ENCODE peak calls at places on chromosomes 5 and 9, in five cellular contexts. One of them, this sample, is unnamed.

GRCh38 chr5:17127743-17128231 is 89.6 kb upstream of the BASP1 start:
- DNase-seq in spleen: no peak
- DNase-seq in sigmoid colon: no peak
- DNase-seq in prostate gland: no peak
- DNase-seq in H54: peak; percentile 78
- DNase-seq in this sample: no peak

GRCh38 chr5:108739906-108740305 is 7.8 kb upstream of the FER start:
- DNase-seq in spleen: no peak
- DNase-seq in sigmoid colon: no peak
- DNase-seq in prostate gland: no peak
- DNase-seq in H54: no peak
- DNase-seq in this sample: no peak

GRCh38 chr5:3619584-3619983 is 24.0 kb downstream of the IRX1 start:
- DNase-seq in spleen: no peak
- DNase-seq in sigmoid colon: no peak
- DNase-seq in prostate gland: no peak
- DNase-seq in H54: no peak
- DNase-seq in this sample: no peak

GRCh38 chr9:70352802-70353201 is 61.7 kb downstream of the KLF9 start:
- DNase-seq in spleen: no peak
- DNase-seq in sigmoid colon: no peak
- DNase-seq in prostate gland: no peak
- DNase-seq in H54: no peak
- DNase-seq in this sample: no peak

GRCh38 chr5:135242496-135243193 is 156.4 kb downstream of the MACROH2A1 start:
- DNase-seq in spleen: no peak
- DNase-seq in sigmoid colon: peak; percentile 92
- DNase-seq in prostate gland: no peak
- DNase-seq in H54: no peak
- DNase-seq in this sample: peak; percentile 90

GRCh38 chr9:108953983-108954574 is 19.9 kb downstream of the ABITRAM start:
- DNase-seq in spleen: no peak
- DNase-seq in sigmoid colon: no peak
- DNase-seq in prostate gland: no peak
- DNase-seq in H54: no peak
- DNase-seq in this sample: no peak

GRCh38 chr5:79186021-79186420 is 49.9 kb upstream of the JMY start:
- DNase-seq in spleen: no peak
- DNase-seq in sigmoid colon: no peak
- DNase-seq in prostate gland: no peak
- DNase-seq in H54: no peak
- DNase-seq in this sample: no peak

GRCh38 chr9:137550958-137551655 is 572 bp upstream of the MRPL41 start:
- DNase-seq in spleen: peak; percentile 92
- DNase-seq in sigmoid colon: no peak
- DNase-seq in prostate gland: peak; percentile 36
- DNase-seq in H54: peak; percentile 97
- DNase-seq in this sample: peak; percentile 50

GRCh38 chr9:83435301-83435700 is 102.9 kb downstream of the FRMD3 start:
- DNase-seq in spleen: no peak
- DNase-seq in sigmoid colon: no peak
- DNase-seq in prostate gland: no peak
- DNase-seq in H54: no peak
- DNase-seq in this sample: no peak

GRCh38 chr5:34728236-34728635 is 72.1 kb downstream of the RAI14 start:
- DNase-seq in spleen: no peak
- DNase-seq in sigmoid colon: no peak
- DNase-seq in prostate gland: no peak
- DNase-seq in H54: no peak
- DNase-seq in this sample: no peak

GRCh38 chr9:83304686-83305085 is 233.5 kb downstream of the FRMD3 start:
- DNase-seq in spleen: no peak
- DNase-seq in sigmoid colon: peak; percentile 93
- DNase-seq in prostate gland: peak; percentile 71
- DNase-seq in H54: no peak
- DNase-seq in this sample: peak; percentile 56

GRCh38 chr5:102782245-102782872 is 27.3 kb downstream of the PAM start:
- DNase-seq in spleen: no peak
- DNase-seq in sigmoid colon: no peak
- DNase-seq in prostate gland: no peak
- DNase-seq in H54: no peak
- DNase-seq in this sample: no peak

GRCh38 chr9:117160254-117160653 is 254.6 kb downstream of the ASTN2 start:
- DNase-seq in spleen: no peak
- DNase-seq in sigmoid colon: no peak
- DNase-seq in prostate gland: no peak
- DNase-seq in H54: no peak
- DNase-seq in this sample: no peak

GRCh38 chr5:56155085-56155484 is 78.0 kb downstream of the ANKRD55 start:
- DNase-seq in spleen: no peak
- DNase-seq in sigmoid colon: no peak
- DNase-seq in prostate gland: no peak
- DNase-seq in H54: no peak
- DNase-seq in this sample: no peak

GRCh38 chr5:33994845-33995244 is 10.4 kb upstream of the SLC45A2 start:
- DNase-seq in spleen: no peak
- DNase-seq in sigmoid colon: no peak
- DNase-seq in prostate gland: no peak
- DNase-seq in H54: no peak
- DNase-seq in this sample: no peak

GRCh38 chr9:16154570-16155078 is 601.8 kb downstream of the CCDC171 start:
- DNase-seq in spleen: no peak
- DNase-seq in sigmoid colon: no peak
- DNase-seq in prostate gland: peak; percentile 30
- DNase-seq in H54: no peak
- DNase-seq in this sample: no peak

GRCh38 chr5:168366124-168366523 is 74.7 kb downstream of the WWC1 start:
- DNase-seq in spleen: no peak
- DNase-seq in sigmoid colon: no peak
- DNase-seq in prostate gland: no peak
- DNase-seq in H54: peak; percentile 64
- DNase-seq in this sample: no peak

GRCh38 chr5:41270423-41271251 is 57.3 kb upstream of the C6 start:
- DNase-seq in spleen: no peak
- DNase-seq in sigmoid colon: peak; percentile 71
- DNase-seq in prostate gland: no peak
- DNase-seq in H54: peak; percentile 6
- DNase-seq in this sample: no peak

GRCh38 chr9:78046120-78046519 is 14.5 kb upstream of the GNAQ start:
- DNase-seq in spleen: no peak
- DNase-seq in sigmoid colon: no peak
- DNase-seq in prostate gland: no peak
- DNase-seq in H54: no peak
- DNase-seq in this sample: no peak

GRCh38 chr5:139246394-139246793 is 47.1 kb upstream of the MATR3 start:
- DNase-seq in spleen: peak; percentile 62
- DNase-seq in sigmoid colon: no peak
- DNase-seq in prostate gland: no peak
- DNase-seq in H54: peak; percentile 86
- DNase-seq in this sample: no peak

GRCh38 chr5:122704247-122705036 is 70.4 kb upstream of the SNX2 start:
- DNase-seq in spleen: no peak
- DNase-seq in sigmoid colon: no peak
- DNase-seq in prostate gland: peak; percentile 10
- DNase-seq in H54: no peak
- DNase-seq in this sample: no peak

GRCh38 chr9:31542384-31543055 is 841.9 kb upstream of the ACO1 start:
- DNase-seq in spleen: no peak
- DNase-seq in sigmoid colon: peak; percentile 60
- DNase-seq in prostate gland: no peak
- DNase-seq in H54: no peak
- DNase-seq in this sample: peak; percentile 41

GRCh38 chr5:152293189-152293588 is 111.9 kb downstream of the NMUR2 start:
- DNase-seq in spleen: no peak
- DNase-seq in sigmoid colon: no peak
- DNase-seq in prostate gland: no peak
- DNase-seq in H54: no peak
- DNase-seq in this sample: no peak

GRCh38 chr9:37943329-37944265 is 39.7 kb upstream of the SLC25A51 start:
- DNase-seq in spleen: no peak
- DNase-seq in sigmoid colon: no peak
- DNase-seq in prostate gland: peak; percentile 45
- DNase-seq in H54: peak; percentile 42
- DNase-seq in this sample: no peak

GRCh38 chr9:127877566-127877998 is at the start of gene AK1:
- DNase-seq in spleen: peak; percentile 86
- DNase-seq in sigmoid colon: peak; percentile 91
- DNase-seq in prostate gland: peak; percentile 75
- DNase-seq in H54: peak; percentile 85
- DNase-seq in this sample: peak; percentile 83

GRCh38 chr5:55102345-55102744 is at the start of gene GZMA:
- DNase-seq in spleen: no peak
- DNase-seq in sigmoid colon: no peak
- DNase-seq in prostate gland: no peak
- DNase-seq in H54: no peak
- DNase-seq in this sample: no peak

GRCh38 chr9:31390352-31391025 is 994.0 kb upstream of the ACO1 start:
- DNase-seq in spleen: no peak
- DNase-seq in sigmoid colon: no peak
- DNase-seq in prostate gland: no peak
- DNase-seq in H54: no peak
- DNase-seq in this sample: no peak

GRCh38 chr9:111287127-111287526 is 42.9 kb downstream of the OR2K2 start:
- DNase-seq in spleen: no peak
- DNase-seq in sigmoid colon: no peak
- DNase-seq in prostate gland: no peak
- DNase-seq in H54: peak; percentile 22
- DNase-seq in this sample: no peak

GRCh38 chr9:15584383-15584782 is 31.5 kb downstream of the CCDC171 start:
- DNase-seq in spleen: no peak
- DNase-seq in sigmoid colon: no peak
- DNase-seq in prostate gland: no peak
- DNase-seq in H54: no peak
- DNase-seq in this sample: no peak

GRCh38 chr5:124234022-124234899 is 512.2 kb downstream of the ZNF608 start:
- DNase-seq in spleen: no peak
- DNase-seq in sigmoid colon: no peak
- DNase-seq in prostate gland: no peak
- DNase-seq in H54: no peak
- DNase-seq in this sample: no peak

GRCh38 chr5:124231794-124232193 is 514.6 kb downstream of the ZNF608 start:
- DNase-seq in spleen: no peak
- DNase-seq in sigmoid colon: no peak
- DNase-seq in prostate gland: no peak
- DNase-seq in H54: no peak
- DNase-seq in this sample: no peak

GRCh38 chr5:124231240-124231639 is 515.2 kb downstream of the ZNF608 start:
- DNase-seq in spleen: no peak
- DNase-seq in sigmoid colon: no peak
- DNase-seq in prostate gland: no peak
- DNase-seq in H54: no peak
- DNase-seq in this sample: no peak

GRCh38 chr5:124230456-124230855 is 516.0 kb downstream of the ZNF608 start:
- DNase-seq in spleen: no peak
- DNase-seq in sigmoid colon: no peak
- DNase-seq in prostate gland: no peak
- DNase-seq in H54: no peak
- DNase-seq in this sample: no peak

DNA sequence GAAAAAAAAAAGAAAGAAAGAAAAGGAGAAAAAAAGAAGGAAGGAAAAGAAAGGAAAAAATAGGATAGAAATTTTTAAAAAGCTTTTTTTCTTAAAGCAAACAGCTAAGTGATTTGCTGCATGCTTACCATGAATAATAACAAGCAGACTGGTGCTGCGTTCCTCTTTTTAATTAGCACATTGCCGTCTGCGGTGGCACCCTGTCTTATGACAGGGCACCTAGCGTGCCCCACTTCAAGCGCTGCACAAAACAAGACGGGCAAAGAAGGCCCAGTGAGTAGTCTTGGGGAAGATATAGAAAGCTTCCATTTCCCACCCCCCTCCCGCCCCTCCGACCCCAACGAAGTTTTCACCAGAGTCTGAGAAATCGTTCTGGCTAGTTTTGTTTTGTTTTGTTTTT is 513.9 kb downstream of the ZNF608 start:
- DNase-seq in spleen: peak; percentile 62
- DNase-seq in sigmoid colon: no peak
- DNase-seq in prostate gland: no peak
- DNase-seq in H54: no peak
- DNase-seq in this sample: no peak
- TF ChIP-seq POLR2A in spleen: no peak
- TF ChIP-seq POLR2A in sigmoid colon: no peak
- TF ChIP-seq POLR2A in prostate gland: no peak
- TF ChIP-seq POLR2A in H54: no peak
- TF ChIP-seq POLR2A in this sample: no peak

DNA sequence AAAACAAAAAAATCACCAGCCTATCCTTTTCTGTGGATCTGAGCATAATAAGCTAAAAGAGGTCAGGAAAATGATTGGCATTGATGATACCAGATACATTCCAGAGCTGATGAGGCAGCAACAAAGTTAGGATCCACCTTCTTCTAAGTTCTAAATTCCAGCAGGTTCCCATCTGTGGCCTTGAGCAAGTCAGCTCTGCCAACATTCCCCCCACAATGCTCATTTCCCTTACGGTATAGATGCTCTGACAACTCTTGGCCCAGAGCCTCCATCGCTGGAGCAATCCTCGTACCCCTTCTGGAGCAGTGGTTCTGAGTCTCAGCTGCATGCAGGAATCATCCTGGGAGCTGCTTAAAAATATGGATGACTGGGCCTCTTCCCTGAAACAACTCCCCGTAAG is 78.1 kb downstream of the MED27 start:
- DNase-seq in spleen: no peak
- DNase-seq in sigmoid colon: no peak
- DNase-seq in prostate gland: no peak
- DNase-seq in H54: no peak
- DNase-seq in this sample: no peak
- TF ChIP-seq POLR2A in spleen: no peak
- TF ChIP-seq POLR2A in sigmoid colon: no peak
- TF ChIP-seq POLR2A in prostate gland: no peak
- TF ChIP-seq POLR2A in H54: no peak
- TF ChIP-seq POLR2A in this sample: no peak

GRCh38 chr9:91131433-91131839 is 230.3 kb downstream of the AUH start:
- DNase-seq in spleen: no peak
- DNase-seq in sigmoid colon: peak; percentile 87
- DNase-seq in prostate gland: peak; percentile 71
- DNase-seq in H54: peak; percentile 73
- DNase-seq in this sample: no peak
- TF ChIP-seq POLR2A in spleen: no peak
- TF ChIP-seq POLR2A in sigmoid colon: no peak
- TF ChIP-seq POLR2A in prostate gland: peak; percentile 15
- TF ChIP-seq POLR2A in H54: no peak
- TF ChIP-seq POLR2A in this sample: no peak

GRCh38 chr9:129988607-129989361 is 54.2 kb downstream of the FNBP1 start:
- DNase-seq in spleen: no peak
- DNase-seq in sigmoid colon: no peak
- DNase-seq in prostate gland: no peak
- DNase-seq in H54: no peak
- DNase-seq in this sample: no peak

GRCh38 chr9:129987941-129988340 is 55.0 kb downstream of the FNBP1 start:
- DNase-seq in spleen: no peak
- DNase-seq in sigmoid colon: no peak
- DNase-seq in prostate gland: no peak
- DNase-seq in H54: no peak
- DNase-seq in this sample: no peak

GRCh38 chr9:129990269-129991005 is 52.6 kb downstream of the FNBP1 start:
- DNase-seq in spleen: no peak
- DNase-seq in sigmoid colon: no peak
- DNase-seq in prostate gland: no peak
- DNase-seq in H54: no peak
- DNase-seq in this sample: no peak

GRCh38 chr9:129989362-129989708 is 53.7 kb downstream of the FNBP1 start:
- DNase-seq in spleen: no peak
- DNase-seq in sigmoid colon: no peak
- DNase-seq in prostate gland: no peak
- DNase-seq in H54: no peak
- DNase-seq in this sample: no peak

GRCh38 chr9:129989740-129990139 is 53.2 kb downstream of the FNBP1 start:
- DNase-seq in spleen: no peak
- DNase-seq in sigmoid colon: peak; percentile 47
- DNase-seq in prostate gland: no peak
- DNase-seq in H54: no peak
- DNase-seq in this sample: no peak
- TF ChIP-seq POLR2A in spleen: no peak
- TF ChIP-seq POLR2A in sigmoid colon: no peak
- TF ChIP-seq POLR2A in prostate gland: no peak
- TF ChIP-seq POLR2A in H54: no peak
- TF ChIP-seq POLR2A in this sample: no peak